ENCODE peak calls at places on chromosomes 4 and X, in five cellular contexts. Y, W, C, Z and H are unnamed samples.

GRCh38 chr4:131054489-131055019 is 1958.6 kb downstream of the C4orf33 start:
- DNase-seq in Y (no peak), C (no peak), W (no peak), Z (no peak), H (no peak)

GRCh38 chrX:151703487-151703886 is 8.2 kb downstream of the PRRG3 start:
- DNase-seq in W (no peak), Y (no peak), Z (no peak), C (no peak), H (no peak)

GRCh38 chr4:120977435-120977997 is 55.0 kb upstream of the PRDM5 start:
- DNase-seq in Y (peak; percentile 74), C (no peak), W (no peak), Z (peak; percentile 74), H (no peak)

GRCh38 chrX:3811331-3812311 is 98.2 kb upstream of the PRKX start:
- DNase-seq in Y (peak; percentile 67), W (peak; percentile 66), Z (peak; percentile 84), C (no peak), H (no peak)

GRCh38 chr4:145882594-145882993 is 56.0 kb downstream of the ZNF827 start:
- DNase-seq in Z (no peak), C (no peak), Y (no peak), W (no peak), H (no peak)

GRCh38 chr4:87465739-87466366 is 43.5 kb downstream of the NUDT9 start:
- DNase-seq in Z (peak; percentile 79), W (peak; percentile 22), C (no peak), Y (peak; percentile 79), H (no peak)

GRCh38 chr4:41369680-41370079 is 113.0 kb downstream of the UCHL1 start:
- DNase-seq in C (no peak), Z (no peak), Y (no peak), W (no peak), H (peak; percentile 78)

GRCh38 chr4:3224971-3225850 is 23.7 kb upstream of the MSANTD1 start:
- DNase-seq in W (no peak), Y (no peak), Z (no peak), C (peak; percentile 47), H (peak; percentile 66)

GRCh38 chr4:38663021-38663800 is 788 bp upstream of the KLF3 start:
- DNase-seq in Y (peak; percentile 87), W (no peak), Z (no peak), C (no peak), H (no peak)

GRCh38 chr4:149961876-149962597 is 116.2 kb upstream of the DCLK2 start:
- DNase-seq in W (no peak), C (no peak), Y (peak; percentile 62), Z (peak; percentile 70), H (no peak)

GRCh38 chr4:39609454-39609911 is 29.2 kb downstream of the SMIM14 start:
- DNase-seq in W (no peak), Y (no peak), C (no peak), Z (no peak), H (no peak)

GRCh38 chr4:32169841-32170240 is 1449.7 kb downstream of the PCDH7 start:
- DNase-seq in W (no peak), Z (no peak), Y (no peak), C (no peak), H (no peak)

GRCh38 chr4:168960716-168961115 is 49.3 kb downstream of the CBR4 start:
- DNase-seq in Y (no peak), W (no peak), C (no peak), Z (no peak), H (no peak)

DNA sequence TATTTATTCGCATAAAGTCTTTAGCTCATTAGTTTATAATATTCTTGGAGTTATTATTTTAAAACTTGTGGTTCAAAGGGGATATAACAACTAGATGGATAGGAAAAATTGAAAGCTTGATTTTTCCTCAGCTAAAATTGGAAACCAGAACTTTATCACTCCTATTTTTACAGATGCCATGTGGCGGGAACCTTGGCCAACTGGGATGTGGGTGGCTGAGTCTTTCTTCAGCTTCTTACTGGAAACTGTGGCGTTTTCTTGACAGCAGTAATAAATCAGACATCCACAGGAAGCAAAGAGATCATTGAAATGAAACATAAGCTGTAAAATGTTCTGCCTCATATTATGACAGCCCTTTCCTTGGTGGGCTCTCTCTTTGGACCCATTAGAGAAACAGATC is 84.1 kb downstream of the SPATA18 start:
- DNase-seq in W (no peak), C (no peak), Y (no peak), Z (no peak), H (no peak)
- H3K4me3 ChIP-seq in W (no peak overlapping the region), C (no peak overlapping the region), Y (no peak overlapping the region), Z (no peak overlapping the region), H (no peak overlapping the region)

DNA sequence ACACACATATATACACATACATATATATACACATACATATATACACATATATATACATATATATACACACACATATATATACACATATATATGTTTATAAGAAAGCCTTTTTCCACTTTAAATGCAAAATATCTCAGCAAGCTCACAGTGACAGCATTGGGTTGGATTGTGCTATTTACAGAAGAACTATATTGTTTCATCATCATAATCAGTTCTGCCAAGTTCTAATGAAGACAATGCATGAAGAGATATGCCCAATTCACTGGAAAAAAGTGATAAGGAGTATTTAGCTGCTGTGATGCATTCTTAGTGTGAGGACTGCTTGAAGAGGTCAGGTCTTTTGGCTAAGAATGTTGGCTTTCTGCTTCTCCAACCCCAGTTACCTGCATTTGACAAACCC is 54.4 kb downstream of the RNF150 start:
- DNase-seq in Z (peak; percentile 82), W (no peak), Y (peak; percentile 37), C (no peak), H (no peak)
- H3K4me1 ChIP-seq in Z (peaks cover 33% of the 10 kb centered on the region), W (no peaks in the 10 kb centered on the region), Y (no peaks in the 10 kb centered on the region), C (no peaks in the 10 kb centered on the region), H (no peaks in the 10 kb centered on the region)

DNA sequence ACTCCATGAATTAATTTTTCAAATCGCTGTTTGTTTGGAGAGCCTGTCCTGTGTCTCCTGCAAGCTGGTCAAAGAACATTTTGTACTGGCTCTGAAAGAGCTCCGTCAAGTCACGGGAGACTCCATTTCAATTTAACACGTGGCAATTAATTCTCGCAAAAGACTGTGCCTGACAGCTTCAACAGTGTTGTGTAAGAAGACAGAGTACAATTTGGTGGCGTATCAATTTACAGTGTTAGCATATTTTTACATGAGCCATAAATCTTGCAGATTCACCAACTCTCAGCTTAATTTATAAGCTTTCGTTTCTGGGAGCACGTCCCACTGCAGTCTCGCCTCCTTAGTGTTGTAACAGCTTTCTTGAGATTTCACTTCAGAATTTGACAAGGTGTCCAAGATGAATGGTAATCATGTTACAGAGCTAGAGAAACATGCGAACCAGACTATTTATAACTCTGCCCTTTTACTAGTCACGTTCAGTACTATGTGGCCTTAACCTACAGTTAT is 70.8 kb downstream of the RWDD4 start:
- DNase-seq in W (no peak), Z (peak; percentile 8), Y (peak; percentile 96), C (no peak), H (no peak)
- H3K4me3 ChIP-seq in W (no peak overlapping the region), Z (peak overlapping the region; percentile 43), Y (no peak overlapping the region), C (no peak overlapping the region), H (peak overlapping the region; percentile 44)

GRCh38 chr4:139642364-139642763 is 23.3 kb upstream of the MGST2 start:
- DNase-seq in Y (peak; percentile 74), Z (peak; percentile 67), C (no peak), W (no peak), H (no peak)
- H3K4me1 ChIP-seq in Y (no peaks in the 10 kb centered on the region), Z (peaks cover 5% of the 10 kb centered on the region), C (no peaks in the 10 kb centered on the region), W (no peaks in the 10 kb centered on the region), H (no peaks in the 10 kb centered on the region)